ENCODE peak calls at places on chromosomes 5 and 9, in four cellular contexts. B is K562, D is HepG2, E is GM12878. W is an unnamed sample.

GRCh38 chr9:134950811-134951210 is 33.1 kb upstream of the FCN1 start:
- DNase-seq in B (no peak), D (no peak), E (no peak), W (no peak)

GRCh38 chr5:113663879-113664278 is 150.4 kb downstream of the YTHDC2 start:
- DNase-seq in B (no peak), D (peak; percentile 45), E (no peak), W (peak; percentile 74)

GRCh38 chr9:92680166-92681119 is 10.5 kb upstream of the IPPK start:
- DNase-seq in B (no peak), D (no peak), E (no peak), W (no peak)

GRCh38 chr5:129807162-129807814 is 59.4 kb downstream of the MINAR2 start:
- DNase-seq in B (no peak), D (no peak), E (no peak), W (no peak)

GRCh38 chr5:16538001-16538400 is 72.4 kb upstream of the ZNF622 start:
- DNase-seq in B (no peak), D (no peak), E (no peak), W (no peak)

GRCh38 chr9:124257865-124258764 is at the start of gene NEK6:
- DNase-seq in B (peak; percentile 89), D (no peak), E (no peak), W (no peak)

GRCh38 chr5:177474845-177475562 is 1.6 kb upstream of the DBN1 start:
- DNase-seq in B (no peak), D (no peak), E (no peak), W (no peak)

GRCh38 chr5:126189862-126190261 is 233.3 kb upstream of the GRAMD2B start:
- DNase-seq in B (no peak), D (no peak), E (no peak), W (no peak)

GRCh38 chr9:134130503-134131375 is 5.1 kb upstream of the WDR5 start:
- DNase-seq in B (no peak), D (peak; percentile 35), E (no peak), W (peak; percentile 81)

GRCh38 chr9:18393340-18394130 is 80.4 kb upstream of the ADAMTSL1 start:
- DNase-seq in B (no peak), D (peak; percentile 1), E (no peak), W (no peak)

GRCh38 chr5:65142511-65143011 is 339.2 kb downstream of the ADAMTS6 start:
- DNase-seq in B (no peak), D (no peak), E (no peak), W (no peak)

GRCh38 chr5:112283943-112284342 is 135.1 kb downstream of the EPB41L4A start:
- DNase-seq in B (no peak), D (no peak), E (no peak), W (no peak)

GRCh38 chr9:130150779-130151381 is 21.3 kb upstream of the NCS1 start:
- DNase-seq in B (no peak), D (no peak), E (no peak), W (no peak)

GRCh38 chr9:69279084-69279729 is 45.8 kb upstream of the ENTREP1 start:
- DNase-seq in B (no peak), D (no peak), E (peak; percentile 20), W (no peak)

GRCh38 chr9:111803924-111804323 is 9.2 kb upstream of the SHOC1 start:
- DNase-seq in B (no peak), D (no peak), E (no peak), W (no peak)

GRCh38 chr5:14880688-14881087 is 9.1 kb upstream of the ANKH start:
- DNase-seq in B (no peak), D (peak; percentile 69), E (no peak), W (no peak)

GRCh38 chr5:38299585-38299984 is 41.2 kb downstream of the EGFLAM start:
- DNase-seq in B (no peak), D (no peak), E (no peak), W (no peak)

GRCh38 chr9:99211746-99212145 is 10.0 kb downstream of the ALG2 start:
- DNase-seq in B (no peak), D (peak; percentile 16), E (no peak), W (peak; percentile 29)

GRCh38 chr9:97703437-97704326 is 6.5 kb upstream of the XPA start:
- DNase-seq in B (no peak), D (peak; percentile 74), E (peak; percentile 51), W (no peak)

GRCh38 chr5:43154424-43154823 is 33.7 kb downstream of the ZNF131 start:
- DNase-seq in B (no peak), D (no peak), E (no peak), W (no peak)

GRCh38 chr5:179504600-179505396 is 45.6 kb upstream of the RUFY1 start:
- DNase-seq in B (no peak), D (peak; percentile 94), E (no peak), W (no peak)

GRCh38 chr5:84286662-84287061 is 98.0 kb downstream of the EDIL3 start:
- DNase-seq in B (no peak), D (no peak), E (no peak), W (no peak)

GRCh38 chr9:126554292-126554691 is 59.4 kb upstream of the LMX1B start:
- DNase-seq in B (no peak), D (no peak), E (no peak), W (no peak)

GRCh38 chr5:89878140-89878570 is 531.4 kb downstream of the CETN3 start:
- DNase-seq in B (no peak), D (peak; percentile 6), E (no peak), W (no peak)

GRCh38 chr9:109903515-109904138 is 123.6 kb downstream of the PALM2AKAP2 start:
- DNase-seq in B (peak; percentile 65), D (peak; percentile 71), E (no peak), W (peak; percentile 59)

GRCh38 chr5:13115476-13115875 is 829.0 kb downstream of the DNAH5 start:
- DNase-seq in B (no peak), D (no peak), E (no peak), W (no peak)

GRCh38 chr5:158212915-158213314 is 354.0 kb upstream of the CLINT1 start:
- DNase-seq in B (peak; percentile 16), D (no peak), E (no peak), W (peak; percentile 38)

GRCh38 chr9:126667190-126668055 is 53.7 kb downstream of the LMX1B start:
- DNase-seq in B (no peak), D (no peak), E (no peak), W (no peak)

GRCh38 chr9:20355022-20355421 is 267.3 kb downstream of the MLLT3 start:
- DNase-seq in B (no peak), D (no peak), E (no peak), W (no peak)

GRCh38 chr9:64773491-64773931 is 511.5 kb downstream of the FOXD4L5 start:
- DNase-seq in B (peak; percentile 3), D (no peak), E (no peak), W (no peak)

GRCh38 chr9:109120204-109120789 is 550 bp upstream of the TMEM245 start:
- DNase-seq in B (no peak), D (no peak), E (no peak), W (no peak)

GRCh38 chr5:65969539-65970393 is 43.4 kb downstream of the ERBIN start:
- DNase-seq in B (no peak), D (no peak), E (no peak), W (no peak)

GRCh38 chr5:56128166-56128565 is 105.0 kb downstream of the ANKRD55 start:
- DNase-seq in B (no peak), D (no peak), E (no peak), W (no peak)

GRCh38 chr5:66769839-66770617 is 173.8 kb downstream of the MAST4 start:
- DNase-seq in B (no peak), D (peak; percentile 5), E (no peak), W (peak; percentile 70)

GRCh38 chr9:86281577-86282076 is 711 bp downstream of the ISCA1 start:
- DNase-seq in B (no peak), D (peak; percentile 72), E (peak; percentile 5), W (no peak)

GRCh38 chr5:2749514-2750025 is 1.9 kb downstream of the IRX2 start:
- DNase-seq in B (no peak), D (no peak), E (no peak), W (no peak)

GRCh38 chr9:19937121-19937520 is 148.3 kb upstream of the SLC24A2 start:
- DNase-seq in B (no peak), D (no peak), E (no peak), W (no peak)

GRCh38 chr5:151574597-151574996 is 16.5 kb downstream of the FAT2 start:
- DNase-seq in B (no peak), D (no peak), E (no peak), W (no peak)
- TF ChIP-seq SP1 in B (no peak), D (no peak), E (no peak), W (no peak)

DNA sequence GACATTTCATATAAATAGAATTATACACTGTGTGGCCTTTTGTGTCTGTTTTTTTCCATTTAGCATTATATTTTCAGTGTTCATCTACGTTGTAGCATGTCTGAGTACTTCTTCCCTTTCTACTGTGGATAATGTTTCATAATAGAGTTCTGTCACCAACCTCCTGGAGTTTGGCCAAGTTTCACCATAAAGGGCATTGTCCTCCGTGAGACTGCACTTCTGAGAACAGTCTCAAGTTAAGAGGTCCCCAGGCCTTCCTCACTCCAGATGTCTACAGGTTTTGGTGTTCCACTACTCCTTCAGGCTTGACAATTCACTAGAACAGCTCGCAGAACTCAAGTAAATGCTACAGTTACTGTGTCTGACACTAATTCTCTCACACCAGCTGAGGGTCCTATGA is 30.9 kb downstream of the SLC35A4 start:
- DNase-seq in B (no peak), D (peak; percentile 36), E (no peak), W (no peak)
- TF ChIP-seq CREM in B (no peak), D (no peak), E (no peak), W (no peak)

GRCh38 chr5:10471672-10472071 is 30.0 kb downstream of the ROPN1L start:
- DNase-seq in B (no peak), D (no peak), E (no peak), W (no peak)
- TF ChIP-seq SP1 in B (no peak), D (no peak), E (no peak), W (no peak)

GRCh38 chr5:110070836-110071235 is 381.1 kb downstream of the MAN2A1 start:
- DNase-seq in B (no peak), D (no peak), E (no peak), W (no peak)
- TF ChIP-seq CREM in B (no peak), D (no peak), E (no peak), W (no peak)

GRCh38 chr9:93682155-93682968 is 106.0 kb downstream of the PHF2 start:
- DNase-seq in B (peak; percentile 79), D (peak; percentile 28), E (no peak), W (peak; percentile 94)
- TF ChIP-seq SP1 in B (no peak), D (no peak), E (no peak), W (no peak)